ENCODE peak calls at places on chromosomes 4 and X, in four cellular contexts. J is breast epithelium, E is tibial nerve, I is uterus. A is an unnamed sample. For H3K27me3, the result is how much of the 10 kb centered on the place peaks cover.

GRCh38 chrX:34956915-34957314 is 14.3 kb downstream of the FAM47B start:
- DNase-seq in J (no peak), I (no peak), E (no peak), A (no peak)

GRCh38 chr4:17347445-17347844 is 164.4 kb downstream of the QDPR start:
- DNase-seq in E (no peak), J (no peak), I (peak), A (no peak)

GRCh38 chr4:34293459-34293858 is 1950.9 kb downstream of the ARAP2 start:
- DNase-seq in E (no peak), J (no peak), I (no peak), A (no peak)

GRCh38 chr4:36269116-36269515 is 12.3 kb upstream of the DTHD1 start:
- DNase-seq in I (no peak), J (no peak), E (no peak), A (no peak)

GRCh38 chr4:25770844-25771243 is 91.9 kb downstream of the SEL1L3 start:
- DNase-seq in J (no peak), I (no peak), E (no peak), A (no peak)

GRCh38 chr4:89298788-89299152 is 8.8 kb downstream of the GPRIN3 start:
- DNase-seq in E (no peak), I (no peak), J (no peak), A (no peak)

GRCh38 chr4:155796031-155796430 is 37.2 kb downstream of the GUCY1B1 start:
- DNase-seq in J (no peak), I (no peak), E (no peak), A (no peak)

GRCh38 chrX:54825716-54826428 is 18.3 kb downstream of the MAGED2 start:
- DNase-seq in I (no peak), J (no peak), E (no peak), A (no peak)

DNA sequence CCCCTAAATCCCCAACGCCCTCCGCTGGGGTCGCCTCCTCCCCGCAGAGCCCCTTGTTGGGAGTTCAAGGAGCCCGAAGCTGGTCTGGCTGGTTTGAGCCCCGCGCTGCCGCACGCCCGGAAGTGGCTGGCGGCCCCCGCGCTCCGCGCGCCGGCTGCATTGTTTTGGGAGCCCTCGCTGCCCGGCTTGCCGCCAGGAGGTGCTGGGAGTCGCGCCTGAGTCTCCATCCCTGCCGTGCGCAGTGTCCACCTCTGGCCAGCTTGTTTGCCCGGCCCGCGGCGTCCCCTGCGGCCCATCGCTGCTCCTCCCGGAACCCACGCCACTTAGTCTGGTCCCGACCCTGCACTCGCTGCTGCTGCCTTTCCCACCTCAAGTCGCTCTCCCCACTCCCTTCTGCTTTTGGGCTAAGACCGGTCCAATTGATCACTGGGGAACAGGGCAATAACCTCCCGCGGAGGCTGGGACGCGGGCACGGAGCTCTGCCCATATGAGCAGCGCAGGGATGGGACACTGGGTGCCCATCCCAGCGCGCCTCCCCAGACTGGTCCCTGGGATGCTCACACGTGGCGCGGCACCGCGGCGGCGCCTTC is 2.2 kb upstream of the SFRP2 start:
- DNase-seq in I (no peak), E (peak), J (no peak), A (peak)
- H3K27me3 ChIP-seq in I (under half), E (half or more), J (half or more), A (under half)

GRCh38 chrX:65073233-65073632 is 97.0 kb upstream of the ZC4H2 start:
- DNase-seq in E (no peak), J (no peak), I (no peak), A (no peak)
- TF ChIP-seq POLR2A in E (no peak), J (no peak), I (no peak), A (no peak)

GRCh38 chr4:115121351-115122043 is 8.1 kb upstream of the NDST4 start:
- DNase-seq in J (no peak), E (no peak), I (no peak), A (no peak)

DNA sequence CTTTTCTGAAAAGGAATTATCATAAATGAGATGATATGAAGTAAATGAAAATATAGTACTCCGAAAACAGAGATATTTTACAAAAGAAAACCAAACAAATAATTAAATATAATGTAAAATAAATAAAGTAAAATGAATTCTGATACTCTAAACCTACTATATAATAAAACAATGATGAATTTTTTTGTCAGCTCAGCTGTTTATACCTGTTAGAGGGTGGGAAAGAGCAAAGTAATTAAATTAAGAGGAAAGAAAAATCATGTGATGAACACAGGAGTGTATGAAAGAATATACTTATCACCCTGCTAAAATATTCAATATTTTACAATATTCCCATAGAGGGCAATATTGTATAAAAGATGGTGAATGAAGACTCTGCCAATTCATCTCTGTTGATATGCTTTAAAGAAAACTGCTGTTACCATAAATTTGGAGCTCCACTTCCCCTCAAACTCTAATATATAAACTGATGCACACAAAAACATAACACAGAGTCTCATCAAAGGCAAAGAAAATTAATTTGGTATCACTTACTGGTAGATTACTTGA is 6.5 kb upstream of the NDST4 start:
- DNase-seq in E (no peak), J (no peak), I (no peak), A (no peak)
- TF ChIP-seq CTCF in E (peak), J (no peak), I (no peak), A (no peak)

GRCh38 chrX:136028383-136028984 is 43.2 kb downstream of the SLC9A6 start:
- DNase-seq in J (no peak), E (no peak), I (no peak), A (no peak)
- H3K27me3 ChIP-seq in J (under half), E (under half), I (under half), A (under half)

GRCh38 chrX:12978205-12979010 is 3.5 kb downstream of the TMSB4X start:
- DNase-seq in J (no peak), E (no peak), I (peak), A (peak)
- TF ChIP-seq POLR2A in J (no peak), E (no peak), I (no peak), A (no peak)

GRCh38 chr4:15779789-15780188 is 1.7 kb downstream of the CD38 start:
- DNase-seq in I (no peak), J (no peak), E (no peak), A (no peak)

GRCh38 chr4:15777697-15778096 is 431 bp upstream of the CD38 start:
- DNase-seq in I (no peak), J (no peak), E (no peak), A (no peak)

GRCh38 chr4:15778742-15779231 is 659 bp downstream of the CD38 start:
- DNase-seq in J (no peak), E (no peak), I (no peak), A (no peak)

GRCh38 chr4:15778191-15778741 is at the start of gene CD38:
- DNase-seq in E (no peak), J (no peak), I (no peak), A (no peak)

DNA sequence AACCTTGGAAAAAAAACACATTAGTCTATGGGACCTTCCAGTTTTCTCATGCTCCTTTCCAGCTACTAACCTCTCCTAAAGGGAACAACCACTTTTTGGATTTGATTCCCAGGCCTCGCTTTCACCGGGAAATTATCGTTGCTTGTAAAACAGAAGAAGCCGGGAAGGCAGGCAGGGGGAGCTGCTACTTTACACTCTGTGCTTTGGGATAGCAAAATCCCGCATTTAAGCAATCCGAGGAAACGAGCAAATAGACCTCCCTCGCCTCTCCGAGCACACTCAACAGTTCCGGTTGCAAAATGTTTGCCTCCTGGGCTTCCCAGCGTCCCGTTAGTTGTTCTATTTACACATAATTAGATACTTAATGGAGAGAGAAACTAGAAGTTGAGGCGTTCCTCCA is 1.2 kb downstream of the CD38 start:
- DNase-seq in I (peak), J (no peak), E (no peak), A (peak)
- TF ChIP-seq CTCF in I (no peak), J (no peak), E (no peak), A (no peak)

GRCh38 chrX:154013614-154014360 is 5.9 kb downstream of the IRAK1 start:
- DNase-seq in E (no peak), I (no peak), J (no peak), A (no peak)

GRCh38 chrX:154017766-154018517 is 1.8 kb downstream of the IRAK1 start:
- DNase-seq in I (no peak), J (no peak), E (no peak), A (no peak)

GRCh38 chrX:154014429-154015380 is 5.0 kb downstream of the IRAK1 start:
- DNase-seq in E (no peak), J (no peak), I (no peak), A (no peak)

GRCh38 chrX:154016366-154017076 is 3.2 kb downstream of the IRAK1 start:
- DNase-seq in I (no peak), E (no peak), J (no peak), A (no peak)

DNA sequence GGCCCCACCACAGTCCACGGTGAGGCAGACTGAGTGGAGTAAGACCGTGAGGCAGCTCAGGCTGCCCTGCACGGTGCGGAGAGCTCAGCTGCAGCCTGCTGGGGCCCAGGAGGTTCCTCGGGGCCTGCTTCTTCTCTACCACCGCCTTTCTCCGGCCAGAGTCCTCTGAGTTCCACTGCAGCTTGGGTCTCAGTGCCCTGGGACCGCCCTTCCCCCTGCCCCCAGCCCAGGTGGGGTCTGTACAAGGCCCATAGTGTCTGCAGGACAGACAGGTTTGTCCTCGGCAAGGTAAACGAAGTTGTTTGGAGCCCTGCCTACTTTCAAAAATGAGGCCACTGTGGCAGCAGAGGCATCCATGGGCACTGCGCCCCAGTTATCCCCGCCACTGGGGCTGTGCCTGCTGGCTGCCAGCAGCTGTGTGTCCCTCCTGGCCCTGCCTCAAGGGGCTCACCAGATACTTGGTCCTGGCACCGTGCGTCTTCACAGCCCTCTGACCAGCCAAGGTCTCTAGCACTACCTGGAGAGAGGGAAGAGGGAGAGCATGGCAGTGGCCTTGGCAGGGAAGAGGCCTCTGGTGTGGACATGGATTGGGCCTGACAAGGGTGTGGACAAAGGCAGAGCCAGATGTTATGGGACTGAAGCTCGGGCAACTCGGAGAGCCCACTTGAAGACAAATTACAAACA is 4.0 kb downstream of the IRAK1 start:
- DNase-seq in J (no peak), I (no peak), E (no peak), A (no peak)
- H3K27me3 ChIP-seq in J (half or more), I (under half), E (under half), A (under half)

GRCh38 chrX:21943460-21944135 is 3.1 kb downstream of the SMS start:
- DNase-seq in J (no peak), E (no peak), I (no peak), A (no peak)

GRCh38 chrX:21944136-21944615 is 3.7 kb downstream of the SMS start:
- DNase-seq in E (no peak), I (no peak), J (no peak), A (no peak)

GRCh38 chrX:21934414-21934813 is 6.1 kb upstream of the SMS start:
- DNase-seq in E (no peak), J (no peak), I (no peak), A (no peak)

GRCh38 chrX:21940356-21940829 is at the start of gene SMS:
- DNase-seq in I (peak), J (peak), E (peak), A (peak)
- TF ChIP-seq POLR2A in I (peak), J (no peak), E (peak), A (no peak)

DNA sequence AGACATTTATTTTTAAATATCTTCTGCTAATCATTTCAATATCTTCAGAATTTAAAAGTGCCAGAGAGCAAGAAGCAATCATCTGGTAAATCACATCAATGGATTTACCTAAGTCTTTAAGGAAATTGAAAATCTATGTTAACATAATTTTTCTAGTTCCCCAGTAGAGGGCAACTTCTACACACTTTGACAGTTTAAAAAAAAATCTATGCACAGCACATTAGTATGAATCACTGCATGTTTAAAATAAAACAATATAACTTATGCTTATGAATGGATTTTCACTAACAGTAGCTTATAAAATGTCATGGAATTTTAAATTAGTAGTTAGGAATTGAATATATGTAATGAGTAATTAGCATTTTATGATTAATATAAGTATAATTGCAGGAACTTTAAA is 126.5 kb downstream of the REELD1 start:
- DNase-seq in J (no peak), I (no peak), E (no peak), A (no peak)
- TF ChIP-seq CTCF in J (no peak), I (no peak), E (no peak), A (peak)